ENCODE peak calls at places on chromosomes 12 and 14, in five cellular contexts. One of them, this sample, is unnamed.

GRCh38 chr12:132488127-132489077 is 1.5 kb upstream of the FBRSL1 start:
- ATAC-seq in HepG2: peak; percentile 12
- ATAC-seq in upper lobe of left lung: peak; percentile 33
- ATAC-seq in K562: peak; percentile 52
- ATAC-seq in GM12878: peak; percentile 3
- ATAC-seq in this sample: peak; percentile 26

GRCh38 chr12:12990700-12991468 is 9.2 kb downstream of the HEBP1 start:
- ATAC-seq in upper lobe of left lung: no peak
- ATAC-seq in K562: no peak
- ATAC-seq in GM12878: no peak
- ATAC-seq in HepG2: no peak
- ATAC-seq in this sample: no peak

GRCh38 chr12:23217158-23217557 is 592.2 kb downstream of the ETNK1 start:
- ATAC-seq in upper lobe of left lung: no peak
- ATAC-seq in K562: peak; percentile 42
- ATAC-seq in GM12878: no peak
- ATAC-seq in HepG2: no peak
- ATAC-seq in this sample: no peak

GRCh38 chr14:58755026-58755929 is 117.5 kb downstream of the DACT1 start:
- ATAC-seq in K562: no peak
- ATAC-seq in upper lobe of left lung: no peak
- ATAC-seq in GM12878: peak; percentile 38
- ATAC-seq in HepG2: no peak
- ATAC-seq in this sample: no peak

GRCh38 chr14:28773917-28774691 is 7.5 kb downstream of the FOXG1 start:
- ATAC-seq in HepG2: peak; percentile 44
- ATAC-seq in K562: peak; percentile 87
- ATAC-seq in GM12878: peak; percentile 87
- ATAC-seq in upper lobe of left lung: peak; percentile 21
- ATAC-seq in this sample: no peak

GRCh38 chr14:70139384-70139783 is 49.4 kb downstream of the SLC8A3 start:
- ATAC-seq in K562: no peak
- ATAC-seq in GM12878: no peak
- ATAC-seq in upper lobe of left lung: no peak
- ATAC-seq in HepG2: no peak
- ATAC-seq in this sample: no peak

GRCh38 chr12:12741705-12742104 is 24.5 kb downstream of the CDKN1B start:
- ATAC-seq in GM12878: no peak
- ATAC-seq in HepG2: no peak
- ATAC-seq in K562: no peak
- ATAC-seq in upper lobe of left lung: no peak
- ATAC-seq in this sample: no peak

GRCh38 chr12:3544296-3544965 is 53.4 kb downstream of the PRMT8 start:
- ATAC-seq in HepG2: peak; percentile 54
- ATAC-seq in K562: no peak
- ATAC-seq in upper lobe of left lung: no peak
- ATAC-seq in GM12878: no peak
- ATAC-seq in this sample: no peak

GRCh38 chr12:101648195-101648594 is 49.2 kb upstream of the CHPT1 start:
- ATAC-seq in upper lobe of left lung: no peak
- ATAC-seq in GM12878: peak; percentile 84
- ATAC-seq in HepG2: no peak
- ATAC-seq in K562: no peak
- ATAC-seq in this sample: no peak

GRCh38 chr14:24246765-24247212 is 4.4 kb upstream of the TINF2 start:
- ATAC-seq in K562: no peak
- ATAC-seq in upper lobe of left lung: no peak
- ATAC-seq in GM12878: peak; percentile 37
- ATAC-seq in HepG2: no peak
- ATAC-seq in this sample: no peak

GRCh38 chr12:102441077-102441596 is 39.2 kb downstream of the IGF1 start:
- ATAC-seq in GM12878: no peak
- ATAC-seq in upper lobe of left lung: no peak
- ATAC-seq in HepG2: peak; percentile 35
- ATAC-seq in K562: peak; percentile 89
- ATAC-seq in this sample: peak; percentile 34

GRCh38 chr14:59004012-59004411 is 184.5 kb upstream of the DAAM1 start:
- ATAC-seq in GM12878: no peak
- ATAC-seq in upper lobe of left lung: no peak
- ATAC-seq in K562: no peak
- ATAC-seq in HepG2: no peak
- ATAC-seq in this sample: no peak

GRCh38 chr14:63650336-63650952 is 8.8 kb upstream of the WDR89 start:
- ATAC-seq in HepG2: no peak
- ATAC-seq in K562: no peak
- ATAC-seq in GM12878: peak; percentile 90
- ATAC-seq in upper lobe of left lung: peak; percentile 64
- ATAC-seq in this sample: no peak

GRCh38 chr14:58824106-58824505 is 186.3 kb downstream of the DACT1 start:
- ATAC-seq in HepG2: no peak
- ATAC-seq in K562: no peak
- ATAC-seq in GM12878: no peak
- ATAC-seq in upper lobe of left lung: no peak
- ATAC-seq in this sample: no peak

GRCh38 chr14:105420976-105421674 is 1.5 kb downstream of the MTA1 start:
- ATAC-seq in K562: peak; percentile 29
- ATAC-seq in HepG2: peak; percentile 9
- ATAC-seq in upper lobe of left lung: no peak
- ATAC-seq in GM12878: peak; percentile 46
- ATAC-seq in this sample: no peak

GRCh38 chr12:52214421-52214802 is 18.6 kb upstream of the KRT7 start:
- ATAC-seq in K562: no peak
- ATAC-seq in upper lobe of left lung: no peak
- ATAC-seq in GM12878: peak; percentile 53
- ATAC-seq in HepG2: no peak
- ATAC-seq in this sample: no peak

GRCh38 chr14:73774244-73774575 is 60.0 kb upstream of the PNMA1 start:
- ATAC-seq in GM12878: no peak
- ATAC-seq in upper lobe of left lung: no peak
- ATAC-seq in K562: no peak
- ATAC-seq in HepG2: no peak
- ATAC-seq in this sample: no peak

GRCh38 chr14:35934499-35934898 is 108.4 kb downstream of the BRMS1L start:
- ATAC-seq in K562: no peak
- ATAC-seq in HepG2: no peak
- ATAC-seq in GM12878: peak; percentile 71
- ATAC-seq in upper lobe of left lung: no peak
- ATAC-seq in this sample: no peak

GRCh38 chr12:31524791-31525495 is 66.0 kb downstream of the DENND5B start:
- ATAC-seq in K562: no peak
- ATAC-seq in HepG2: no peak
- ATAC-seq in upper lobe of left lung: no peak
- ATAC-seq in GM12878: peak; percentile 90
- ATAC-seq in this sample: no peak

GRCh38 chr12:31522607-31523006 is 68.3 kb downstream of the DENND5B start:
- ATAC-seq in upper lobe of left lung: no peak
- ATAC-seq in HepG2: no peak
- ATAC-seq in GM12878: no peak
- ATAC-seq in K562: no peak
- ATAC-seq in this sample: no peak

GRCh38 chr12:31525496-31526157 is 65.3 kb downstream of the DENND5B start:
- ATAC-seq in HepG2: peak; percentile 27
- ATAC-seq in K562: no peak
- ATAC-seq in upper lobe of left lung: no peak
- ATAC-seq in GM12878: peak; percentile 52
- ATAC-seq in this sample: no peak

GRCh38 chr12:31523306-31523705 is 67.6 kb downstream of the DENND5B start:
- ATAC-seq in GM12878: no peak
- ATAC-seq in K562: no peak
- ATAC-seq in upper lobe of left lung: no peak
- ATAC-seq in HepG2: no peak
- ATAC-seq in this sample: no peak

DNA sequence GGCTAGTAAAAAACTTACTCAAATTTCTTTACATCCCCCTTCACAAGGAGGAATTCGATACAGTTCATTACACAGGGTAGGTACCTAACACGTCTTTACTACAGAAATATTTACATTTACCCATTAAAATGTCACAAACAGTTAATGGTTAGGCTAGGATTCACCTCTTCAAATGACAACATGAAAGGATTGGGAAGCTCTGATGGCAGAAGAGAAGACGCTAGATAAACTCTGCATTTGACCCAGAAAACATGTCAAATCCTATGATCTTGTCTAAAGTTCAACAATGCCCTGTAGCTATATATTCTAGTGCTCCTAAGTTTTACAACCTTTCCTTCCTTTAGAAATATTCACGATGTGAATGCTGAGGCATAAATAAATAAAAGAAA is 64.8 kb downstream of the DENND5B start:
- ATAC-seq in GM12878: no peak
- ATAC-seq in K562: no peak
- ATAC-seq in upper lobe of left lung: no peak
- ATAC-seq in HepG2: peak; percentile 64
- ATAC-seq in this sample: no peak
- TF ChIP-seq EP300 in GM12878: no peak
- TF ChIP-seq EP300 in K562: no peak
- TF ChIP-seq EP300 in upper lobe of left lung: no peak
- TF ChIP-seq EP300 in HepG2: no peak
- TF ChIP-seq EP300 in this sample: no peak

GRCh38 chr12:104752016-104752415 is 206.1 kb downstream of the SLC41A2 start:
- ATAC-seq in GM12878: no peak
- ATAC-seq in HepG2: no peak
- ATAC-seq in K562: no peak
- ATAC-seq in upper lobe of left lung: no peak
- ATAC-seq in this sample: no peak

GRCh38 chr12:104750061-104750460 is 208.0 kb downstream of the SLC41A2 start:
- ATAC-seq in K562: peak; percentile 67
- ATAC-seq in upper lobe of left lung: peak; percentile 87
- ATAC-seq in HepG2: no peak
- ATAC-seq in GM12878: peak; percentile 58
- ATAC-seq in this sample: no peak

GRCh38 chr12:104751594-104751993 is 206.5 kb downstream of the SLC41A2 start:
- ATAC-seq in upper lobe of left lung: no peak
- ATAC-seq in HepG2: no peak
- ATAC-seq in GM12878: peak; percentile 97
- ATAC-seq in K562: no peak
- ATAC-seq in this sample: no peak

GRCh38 chr12:104749555-104749954 is 208.5 kb downstream of the SLC41A2 start:
- ATAC-seq in upper lobe of left lung: no peak
- ATAC-seq in K562: no peak
- ATAC-seq in GM12878: no peak
- ATAC-seq in HepG2: no peak
- ATAC-seq in this sample: no peak

GRCh38 chr12:104751024-104751570 is 207.0 kb downstream of the SLC41A2 start:
- ATAC-seq in K562: no peak
- ATAC-seq in GM12878: peak; percentile 73
- ATAC-seq in HepG2: no peak
- ATAC-seq in upper lobe of left lung: no peak
- ATAC-seq in this sample: no peak
- H3K27ac ChIP-seq in K562: no peak overlapping the region
- H3K27ac ChIP-seq in GM12878: peak overlapping the region; percentile 34
- H3K27ac ChIP-seq in HepG2: no peak overlapping the region
- H3K27ac ChIP-seq in upper lobe of left lung: no peak overlapping the region
- H3K27ac ChIP-seq in this sample: no peak overlapping the region

GRCh38 chr12:24970177-24970576 is 21.3 kb upstream of the BCAT1 start:
- ATAC-seq in GM12878: no peak
- ATAC-seq in K562: no peak
- ATAC-seq in upper lobe of left lung: no peak
- ATAC-seq in HepG2: no peak
- ATAC-seq in this sample: no peak

GRCh38 chr12:24964342-24964741 is 15.4 kb upstream of the BCAT1 start:
- ATAC-seq in upper lobe of left lung: no peak
- ATAC-seq in GM12878: no peak
- ATAC-seq in K562: no peak
- ATAC-seq in HepG2: no peak
- ATAC-seq in this sample: no peak

GRCh38 chr12:24972078-24972477 is 23.2 kb upstream of the BCAT1 start:
- ATAC-seq in GM12878: no peak
- ATAC-seq in HepG2: no peak
- ATAC-seq in K562: no peak
- ATAC-seq in upper lobe of left lung: no peak
- ATAC-seq in this sample: no peak

DNA sequence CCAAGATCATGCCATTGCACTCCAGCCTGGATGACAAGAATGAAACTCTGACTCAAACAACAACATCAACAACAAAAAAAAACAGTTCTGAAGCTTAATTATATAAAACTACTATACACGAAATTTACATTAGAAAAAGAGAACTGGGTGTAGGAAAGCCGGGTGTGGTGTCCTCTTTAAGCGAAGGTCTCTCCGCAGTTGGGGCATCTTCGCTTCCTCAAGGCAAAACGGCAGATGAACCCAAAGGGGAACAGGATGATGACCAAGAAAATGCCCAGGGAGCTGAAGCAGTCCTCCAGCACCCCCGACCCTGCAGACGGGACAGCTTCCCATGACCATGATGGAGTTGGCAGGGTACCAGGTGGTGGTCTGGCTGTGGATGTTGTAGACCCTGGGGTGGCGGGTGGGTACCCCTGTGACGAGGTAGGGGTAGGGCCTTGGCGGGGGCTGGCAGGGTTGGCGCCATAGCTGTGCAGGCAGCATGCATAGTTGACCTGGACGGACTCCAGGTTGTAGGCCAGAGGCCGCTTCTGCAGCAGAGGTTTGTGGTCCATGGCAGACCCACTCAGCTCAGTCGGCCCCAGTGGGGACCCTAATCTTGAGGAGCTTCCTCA is 18.2 kb upstream of the BCAT1 start:
- ATAC-seq in K562: no peak
- ATAC-seq in GM12878: no peak
- ATAC-seq in HepG2: no peak
- ATAC-seq in upper lobe of left lung: peak; percentile 17
- ATAC-seq in this sample: no peak
- TF ChIP-seq POLR2AphosphoS5 in K562: no peak
- TF ChIP-seq POLR2AphosphoS5 in GM12878: no peak
- TF ChIP-seq POLR2AphosphoS5 in HepG2: no peak
- TF ChIP-seq POLR2AphosphoS5 in upper lobe of left lung: no peak
- TF ChIP-seq POLR2AphosphoS5 in this sample: no peak

GRCh38 chr14:71362282-71362681 is 455.0 kb downstream of the PCNX1 start:
- ATAC-seq in K562: peak; percentile 63
- ATAC-seq in upper lobe of left lung: no peak
- ATAC-seq in HepG2: no peak
- ATAC-seq in GM12878: no peak
- ATAC-seq in this sample: no peak

GRCh38 chr14:71361874-71362273 is 454.6 kb downstream of the PCNX1 start:
- ATAC-seq in upper lobe of left lung: no peak
- ATAC-seq in GM12878: no peak
- ATAC-seq in HepG2: no peak
- ATAC-seq in K562: peak; percentile 43
- ATAC-seq in this sample: no peak

GRCh38 chr14:71365305-71365865 is 458.1 kb downstream of the PCNX1 start:
- ATAC-seq in GM12878: no peak
- ATAC-seq in HepG2: no peak
- ATAC-seq in upper lobe of left lung: no peak
- ATAC-seq in K562: no peak
- ATAC-seq in this sample: no peak

GRCh38 chr14:71362920-71363584 is 455.8 kb downstream of the PCNX1 start:
- ATAC-seq in K562: no peak
- ATAC-seq in HepG2: no peak
- ATAC-seq in upper lobe of left lung: peak; percentile 85
- ATAC-seq in GM12878: peak; percentile 73
- ATAC-seq in this sample: peak; percentile 40

DNA sequence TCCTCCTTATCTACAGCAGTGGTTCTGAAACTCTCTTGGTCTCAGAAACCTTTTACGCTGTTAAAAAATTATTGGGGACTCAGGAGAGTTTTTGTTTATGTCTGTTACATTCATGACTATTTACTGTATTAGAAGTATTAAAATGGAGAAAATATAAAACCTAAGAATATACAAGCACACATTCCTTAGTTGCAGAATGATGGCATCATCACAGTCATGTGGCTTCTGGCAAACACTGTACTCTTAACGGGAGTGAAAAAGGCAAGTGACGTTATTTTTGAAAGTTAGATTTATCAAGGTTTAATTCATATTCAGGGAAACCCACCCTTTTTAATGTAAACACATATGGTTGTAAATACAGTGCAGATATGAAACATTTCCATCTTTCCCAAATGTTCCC is 456.7 kb downstream of the PCNX1 start:
- ATAC-seq in K562: no peak
- ATAC-seq in GM12878: no peak
- ATAC-seq in HepG2: no peak
- ATAC-seq in upper lobe of left lung: peak; percentile 60
- ATAC-seq in this sample: peak; percentile 55
- TF ChIP-seq EP300 in K562: no peak
- TF ChIP-seq EP300 in GM12878: no peak
- TF ChIP-seq EP300 in HepG2: no peak
- TF ChIP-seq EP300 in upper lobe of left lung: no peak
- TF ChIP-seq EP300 in this sample: no peak

This sample was measured in gastroesophageal sphincter.